ENCODE peak calls at places on chromosomes 12 and 14, in ten cellular contexts. K is GM12878, G is transverse colon, T is A549, E is lower leg skin, M is gastrocnemius medialis, U is prostate gland, V is body of pancreas, J is ovary, O is heart left ventricle. H is an unnamed sample.

GRCh38 chr12:119780786-119781434 is 96.2 kb downstream of the CIT start:
- DNase-seq in K (no peak), G (peak; percentile 68), T (peak; percentile 57), E (peak; percentile 21), M (no peak), U (peak; percentile 46), V (peak; percentile 63), J (peak; percentile 23), O (peak; percentile 36), H (peak; percentile 67)

GRCh38 chr14:31700282-31701074 is 139.3 kb downstream of the NUBPL start:
- DNase-seq in K (no peak), G (no peak), T (no peak), E (no peak), M (no peak), U (no peak), V (no peak), J (no peak), O (no peak), H (no peak)

GRCh38 chr14:96901227-96901626 is 104.0 kb downstream of the VRK1 start:
- DNase-seq in K (peak; percentile 28), G (peak; percentile 17), T (no peak), E (no peak), M (no peak), U (no peak), V (no peak), J (no peak), O (no peak), H (no peak)

GRCh38 chr14:61420326-61420725 is 98.9 kb downstream of the PRKCH start:
- DNase-seq in K (no peak), G (no peak), T (peak; percentile 12), E (no peak), M (no peak), U (peak; percentile 28), V (no peak), J (no peak), O (no peak), H (no peak)

GRCh38 chr14:51730094-51730493 is 78.4 kb downstream of the FRMD6 start:
- DNase-seq in K (no peak), G (no peak), T (no peak), E (no peak), M (no peak), U (no peak), V (no peak), J (no peak), O (no peak), H (no peak)

GRCh38 chr12:120709976-120710804 is at the start of gene UNC119B:
- DNase-seq in K (no peak), G (peak; percentile 65), T (peak; percentile 52), E (peak; percentile 43), M (no peak), U (peak; percentile 62), V (peak; percentile 60), J (peak; percentile 64), O (peak; percentile 82), H (peak; percentile 83)

GRCh38 chr12:4418913-4419312 is 26.7 kb downstream of the FGF6 start:
- DNase-seq in K (no peak), G (no peak), T (no peak), E (no peak), M (no peak), U (no peak), V (no peak), J (no peak), O (no peak), H (no peak)

GRCh38 chr14:47590763-47591162 is 84.6 kb downstream of the MDGA2 start:
- DNase-seq in K (no peak), G (no peak), T (no peak), E (no peak), M (no peak), U (no peak), V (no peak), J (no peak), O (no peak), H (no peak)

DNA sequence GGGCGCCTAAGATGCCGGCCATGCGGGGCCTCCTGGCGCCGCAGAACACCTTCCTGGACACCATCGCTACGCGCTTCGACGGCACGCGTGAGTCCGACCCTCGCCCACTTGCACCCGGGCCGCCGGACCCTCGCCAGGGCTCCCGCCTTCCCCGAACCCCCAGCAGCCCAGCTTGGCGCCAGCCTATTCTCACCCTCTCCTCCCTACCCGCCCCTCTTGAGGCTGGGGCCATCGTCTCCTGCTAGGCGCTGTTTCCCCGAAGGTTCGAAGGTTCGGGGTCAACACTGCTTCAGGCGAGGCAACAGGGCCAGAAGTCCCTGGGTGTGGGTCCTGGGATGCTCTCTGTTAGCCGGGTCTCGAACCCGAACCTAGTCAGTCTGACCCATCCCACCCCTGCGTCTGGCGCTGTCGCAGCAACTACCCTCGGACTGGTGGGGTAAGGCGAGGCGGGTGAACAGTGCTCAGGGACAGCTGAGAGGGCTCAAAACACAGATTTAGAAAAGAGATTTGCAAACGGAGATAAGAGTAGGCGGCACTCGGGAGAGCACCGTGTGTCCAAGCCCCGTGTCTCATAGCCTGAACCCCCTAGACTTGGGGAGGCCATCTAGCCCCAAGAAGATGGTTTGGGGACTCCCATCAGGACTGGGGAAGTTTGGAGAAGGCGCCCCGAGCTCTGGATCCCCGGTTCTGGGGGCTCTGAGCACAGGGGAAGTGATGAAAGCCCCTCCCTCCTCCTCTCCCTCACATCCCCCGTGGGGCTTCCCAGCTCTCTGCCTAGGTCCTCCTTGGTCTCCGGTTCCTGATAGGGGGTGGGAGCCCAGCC is 787 bp downstream of the KCNH3 start:
- DNase-seq in K (no peak), G (no peak), T (no peak), E (no peak), M (no peak), U (no peak), V (no peak), J (no peak), O (no peak), H (no peak)
- H3K4me3 ChIP-seq in K (no peak overlapping the region), G (peak overlapping the region; percentile 77), T (peak overlapping the region; percentile 76), E (no peak overlapping the region), M (no peak overlapping the region), U (peak overlapping the region; percentile 32), V (no peak overlapping the region), J (no peak overlapping the region), O (peak overlapping the region; percentile 61), H (peak overlapping the region; percentile 27)

GRCh38 chr12:6612652-6613014 is 5.5 kb upstream of the CHD4 start:
- DNase-seq in K (no peak), G (no peak), T (no peak), E (no peak), M (no peak), U (no peak), V (no peak), J (no peak), O (no peak), H (no peak)

GRCh38 chr12:6614513-6615177 is 7.5 kb upstream of the CHD4 start:
- DNase-seq in K (no peak), G (no peak), T (peak; percentile 54), E (no peak), M (no peak), U (no peak), V (no peak), J (no peak), O (no peak), H (no peak)

GRCh38 chr12:6613015-6613775 is 6.0 kb upstream of the CHD4 start:
- DNase-seq in K (no peak), G (peak; percentile 86), T (no peak), E (peak; percentile 68), M (no peak), U (peak; percentile 81), V (peak; percentile 58), J (peak; percentile 92), O (peak; percentile 86), H (peak; percentile 83)

GRCh38 chr12:6612247-6612646 is 5.1 kb upstream of the CHD4 start:
- DNase-seq in K (no peak), G (no peak), T (no peak), E (no peak), M (no peak), U (no peak), V (no peak), J (no peak), O (no peak), H (no peak)

DNA sequence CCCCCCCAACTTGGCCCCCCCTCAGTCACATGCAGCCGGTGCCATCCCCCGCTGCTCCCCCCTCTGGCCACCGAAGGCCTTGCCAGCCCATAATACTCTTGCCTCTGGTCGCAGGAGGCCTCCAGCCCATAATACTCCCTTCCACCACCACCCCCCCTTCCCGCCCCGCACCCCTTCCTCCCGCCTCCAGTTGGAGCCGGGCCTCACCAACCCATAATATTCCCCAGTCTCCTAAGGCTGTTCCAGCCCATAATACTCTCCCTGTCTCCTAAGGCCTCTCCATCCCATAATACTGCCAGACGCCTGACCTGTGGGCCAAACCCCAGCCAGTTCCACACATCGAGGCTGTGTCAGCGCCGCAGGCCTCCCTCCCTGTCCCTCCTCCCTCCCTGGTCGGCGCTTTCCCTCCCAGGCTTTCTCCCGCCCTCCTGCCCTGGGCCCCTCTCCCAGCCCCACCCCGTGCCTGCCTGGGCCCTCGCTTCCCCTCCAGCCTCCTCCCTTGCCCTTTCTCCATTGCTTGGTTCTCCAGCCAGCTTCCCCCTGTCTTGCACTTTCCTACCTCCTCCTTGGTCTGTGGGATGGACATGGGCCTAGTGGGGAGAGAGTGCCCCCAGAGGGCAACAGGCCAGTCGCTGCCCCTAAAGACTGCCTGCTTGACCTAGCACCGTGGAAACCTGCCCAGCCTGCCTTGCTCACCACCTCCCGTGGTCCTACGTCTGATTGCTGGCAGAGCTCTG is 6.8 kb upstream of the CHD4 start:
- DNase-seq in K (no peak), G (peak; percentile 90), T (peak; percentile 90), E (peak; percentile 91), M (peak; percentile 70), U (peak; percentile 87), V (peak; percentile 87), J (peak; percentile 97), O (peak; percentile 93), H (peak; percentile 96)
- TF ChIP-seq POLR2A in K (peak; percentile 44), G (peak; percentile 60), T (no peak), E (no peak), M (no peak), U (peak; percentile 24), V (no peak), J (no peak), O (no peak), H (no peak)

GRCh38 chr12:105506678-105507310 is 176.3 kb downstream of the C12orf75 start:
- DNase-seq in K (no peak), G (no peak), T (no peak), E (no peak), M (no peak), U (no peak), V (no peak), J (no peak), O (no peak), H (no peak)
- H3K4me3 ChIP-seq in K (no peak overlapping the region), G (no peak overlapping the region), T (no peak overlapping the region), E (no peak overlapping the region), M (no peak overlapping the region), U (no peak overlapping the region), V (no peak overlapping the region), J (no peak overlapping the region), O (no peak overlapping the region), H (no peak overlapping the region)

DNA sequence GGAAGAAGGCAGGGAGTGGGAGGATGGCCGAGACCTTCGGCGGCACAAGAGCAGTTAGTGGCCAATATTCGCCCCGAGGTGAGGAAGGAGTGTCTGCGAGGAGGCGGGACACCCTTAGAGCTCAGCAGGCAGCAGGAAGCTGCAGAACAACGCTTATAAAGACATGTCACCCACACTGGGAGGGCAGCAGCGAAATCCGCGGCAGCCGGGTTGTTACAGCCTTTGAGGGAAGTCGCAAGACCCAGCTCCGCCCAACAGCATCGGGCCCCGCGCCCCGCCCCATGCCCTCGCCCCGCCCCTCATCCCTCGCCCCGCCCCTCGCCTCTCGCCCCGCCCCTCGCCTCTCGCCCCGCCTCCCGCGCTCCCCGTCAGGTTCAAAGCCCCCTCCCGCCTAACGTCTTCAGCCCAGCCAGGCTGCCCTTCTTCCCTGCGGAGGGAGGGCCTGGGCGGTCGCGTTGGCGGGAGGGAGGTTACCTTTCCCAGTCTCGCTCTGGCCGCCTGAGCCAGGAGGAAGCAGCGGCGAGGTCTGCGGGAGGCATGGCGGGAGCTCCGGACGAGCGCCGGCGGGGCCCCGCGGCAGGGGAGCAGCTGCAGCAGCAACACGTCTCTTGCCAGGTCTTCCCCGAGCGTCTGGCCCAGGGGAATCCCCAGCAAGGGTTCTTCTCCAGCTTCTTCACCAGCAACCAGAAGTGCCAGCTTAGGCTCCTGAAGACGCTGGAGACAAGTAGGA is at the start of gene ATP23:
- DNase-seq in K (peak; percentile 73), G (peak; percentile 94), T (peak; percentile 92), E (peak; percentile 90), M (peak; percentile 80), U (peak; percentile 92), V (peak; percentile 94), J (peak; percentile 91), O (peak; percentile 89), H (peak; percentile 93)
- TF ChIP-seq POLR2A in K (peak; percentile 96), G (peak; percentile 93), T (peak; percentile 79), E (no peak), M (peak; percentile 89), U (peak; percentile 82), V (peak; percentile 83), J (peak; percentile 87), O (peak; percentile 91), H (peak; percentile 79)

H was measured in testis.